ENCODE peak calls at places on chromosomes 12 and 14, in ten cellular contexts. One of them, this sample, is unnamed.

GRCh38 chr14:51807355-51807754 is 53.1 kb upstream of the GNG2 start:
- DNase-seq in effector memory CD8-positive, alpha-beta T cell: no peak
- DNase-seq in epithelial cell of esophagus: no peak
- DNase-seq in astrocyte of the hippocampus: peak
- DNase-seq in GM12892: no peak
- DNase-seq in activated CD4-positive, alpha-beta T cell treated with anti-CD3 and anti-CD28 coated beads for 24 hours: no peak
- DNase-seq in stromal cell of bone marrow: peak
- DNase-seq in LoVo: no peak
- DNase-seq in heart right ventricle: no peak
- DNase-seq in fibroblast of lung: peak
- DNase-seq in this sample: no peak

GRCh38 chr12:57766464-57767311 is at the start of gene CYP27B1:
- DNase-seq in effector memory CD8-positive, alpha-beta T cell: no peak
- DNase-seq in epithelial cell of esophagus: peak
- DNase-seq in astrocyte of the hippocampus: peak
- DNase-seq in GM12892: no peak
- DNase-seq in activated CD4-positive, alpha-beta T cell treated with anti-CD3 and anti-CD28 coated beads for 24 hours: no peak
- DNase-seq in stromal cell of bone marrow: no peak
- DNase-seq in LoVo: no peak
- DNase-seq in heart right ventricle: no peak
- DNase-seq in fibroblast of lung: peak
- DNase-seq in this sample: no peak

GRCh38 chr12:113889806-113890581 is 76.1 kb downstream of the RBM19 start:
- DNase-seq in effector memory CD8-positive, alpha-beta T cell: no peak
- DNase-seq in epithelial cell of esophagus: no peak
- DNase-seq in astrocyte of the hippocampus: peak
- DNase-seq in GM12892: no peak
- DNase-seq in activated CD4-positive, alpha-beta T cell treated with anti-CD3 and anti-CD28 coated beads for 24 hours: no peak
- DNase-seq in stromal cell of bone marrow: no peak
- DNase-seq in LoVo: no peak
- DNase-seq in heart right ventricle: no peak
- DNase-seq in fibroblast of lung: peak
- DNase-seq in this sample: no peak

GRCh38 chr12:46492471-46493351 is 120.1 kb upstream of the SLC38A2 start:
- DNase-seq in effector memory CD8-positive, alpha-beta T cell: no peak
- DNase-seq in epithelial cell of esophagus: peak
- DNase-seq in astrocyte of the hippocampus: peak
- DNase-seq in GM12892: no peak
- DNase-seq in activated CD4-positive, alpha-beta T cell treated with anti-CD3 and anti-CD28 coated beads for 24 hours: no peak
- DNase-seq in stromal cell of bone marrow: peak
- DNase-seq in LoVo: peak
- DNase-seq in heart right ventricle: no peak
- DNase-seq in fibroblast of lung: peak
- DNase-seq in this sample: no peak

GRCh38 chr14:101506211-101506920 is 54.9 kb upstream of the DIO3 start:
- DNase-seq in effector memory CD8-positive, alpha-beta T cell: no peak
- DNase-seq in epithelial cell of esophagus: no peak
- DNase-seq in astrocyte of the hippocampus: no peak
- DNase-seq in GM12892: no peak
- DNase-seq in activated CD4-positive, alpha-beta T cell treated with anti-CD3 and anti-CD28 coated beads for 24 hours: no peak
- DNase-seq in stromal cell of bone marrow: no peak
- DNase-seq in LoVo: no peak
- DNase-seq in heart right ventricle: no peak
- DNase-seq in fibroblast of lung: no peak
- DNase-seq in this sample: no peak

GRCh38 chr12:12561305-12562015 is 1.2 kb downstream of the DUSP16 start:
- DNase-seq in effector memory CD8-positive, alpha-beta T cell: peak
- DNase-seq in epithelial cell of esophagus: peak
- DNase-seq in astrocyte of the hippocampus: peak
- DNase-seq in GM12892: no peak
- DNase-seq in activated CD4-positive, alpha-beta T cell treated with anti-CD3 and anti-CD28 coated beads for 24 hours: peak
- DNase-seq in stromal cell of bone marrow: no peak
- DNase-seq in LoVo: peak
- DNase-seq in heart right ventricle: peak
- DNase-seq in fibroblast of lung: peak
- DNase-seq in this sample: no peak

GRCh38 chr14:79044894-79045624 is 874.9 kb downstream of the NRXN3 start:
- DNase-seq in effector memory CD8-positive, alpha-beta T cell: no peak
- DNase-seq in epithelial cell of esophagus: peak
- DNase-seq in astrocyte of the hippocampus: peak
- DNase-seq in GM12892: no peak
- DNase-seq in activated CD4-positive, alpha-beta T cell treated with anti-CD3 and anti-CD28 coated beads for 24 hours: no peak
- DNase-seq in stromal cell of bone marrow: peak
- DNase-seq in LoVo: peak
- DNase-seq in heart right ventricle: no peak
- DNase-seq in fibroblast of lung: peak
- DNase-seq in this sample: no peak

GRCh38 chr12:56631790-56632700 is 1.9 kb upstream of the BAZ2A start:
- DNase-seq in effector memory CD8-positive, alpha-beta T cell: peak
- DNase-seq in epithelial cell of esophagus: peak
- DNase-seq in astrocyte of the hippocampus: peak
- DNase-seq in GM12892: peak
- DNase-seq in activated CD4-positive, alpha-beta T cell treated with anti-CD3 and anti-CD28 coated beads for 24 hours: peak
- DNase-seq in stromal cell of bone marrow: no peak
- DNase-seq in LoVo: peak
- DNase-seq in heart right ventricle: peak
- DNase-seq in fibroblast of lung: peak
- DNase-seq in this sample: no peak

GRCh38 chr12:6700646-6701051 is at the start of gene PIANP:
- DNase-seq in effector memory CD8-positive, alpha-beta T cell: peak
- DNase-seq in epithelial cell of esophagus: peak
- DNase-seq in astrocyte of the hippocampus: peak
- DNase-seq in GM12892: no peak
- DNase-seq in activated CD4-positive, alpha-beta T cell treated with anti-CD3 and anti-CD28 coated beads for 24 hours: no peak
- DNase-seq in stromal cell of bone marrow: no peak
- DNase-seq in LoVo: no peak
- DNase-seq in heart right ventricle: no peak
- DNase-seq in fibroblast of lung: peak
- DNase-seq in this sample: no peak

GRCh38 chr14:52103416-52103815 is 34.6 kb upstream of the NID2 start:
- DNase-seq in effector memory CD8-positive, alpha-beta T cell: no peak
- DNase-seq in epithelial cell of esophagus: no peak
- DNase-seq in astrocyte of the hippocampus: no peak
- DNase-seq in GM12892: no peak
- DNase-seq in activated CD4-positive, alpha-beta T cell treated with anti-CD3 and anti-CD28 coated beads for 24 hours: no peak
- DNase-seq in stromal cell of bone marrow: no peak
- DNase-seq in LoVo: no peak
- DNase-seq in heart right ventricle: no peak
- DNase-seq in fibroblast of lung: no peak
- DNase-seq in this sample: no peak

GRCh38 chr14:103108749-103109207 is 14.3 kb downstream of the EXOC3L4 start:
- DNase-seq in effector memory CD8-positive, alpha-beta T cell: no peak
- DNase-seq in epithelial cell of esophagus: no peak
- DNase-seq in astrocyte of the hippocampus: peak
- DNase-seq in GM12892: peak
- DNase-seq in activated CD4-positive, alpha-beta T cell treated with anti-CD3 and anti-CD28 coated beads for 24 hours: no peak
- DNase-seq in stromal cell of bone marrow: no peak
- DNase-seq in LoVo: no peak
- DNase-seq in heart right ventricle: no peak
- DNase-seq in fibroblast of lung: peak
- DNase-seq in this sample: no peak

GRCh38 chr12:85681333-85681732 is 154.9 kb downstream of the RASSF9 start:
- DNase-seq in effector memory CD8-positive, alpha-beta T cell: no peak
- DNase-seq in epithelial cell of esophagus: peak
- DNase-seq in astrocyte of the hippocampus: no peak
- DNase-seq in GM12892: no peak
- DNase-seq in activated CD4-positive, alpha-beta T cell treated with anti-CD3 and anti-CD28 coated beads for 24 hours: no peak
- DNase-seq in stromal cell of bone marrow: no peak
- DNase-seq in LoVo: no peak
- DNase-seq in heart right ventricle: no peak
- DNase-seq in fibroblast of lung: no peak
- DNase-seq in this sample: no peak

GRCh38 chr12:27548301-27549199 is 24.5 kb downstream of the PPFIBP1 start:
- DNase-seq in effector memory CD8-positive, alpha-beta T cell: no peak
- DNase-seq in epithelial cell of esophagus: no peak
- DNase-seq in astrocyte of the hippocampus: no peak
- DNase-seq in GM12892: no peak
- DNase-seq in activated CD4-positive, alpha-beta T cell treated with anti-CD3 and anti-CD28 coated beads for 24 hours: no peak
- DNase-seq in stromal cell of bone marrow: no peak
- DNase-seq in LoVo: no peak
- DNase-seq in heart right ventricle: no peak
- DNase-seq in fibroblast of lung: no peak
- DNase-seq in this sample: no peak

GRCh38 chr14:93744876-93745275 is 43.4 kb downstream of the PRIMA1 start:
- DNase-seq in effector memory CD8-positive, alpha-beta T cell: no peak
- DNase-seq in epithelial cell of esophagus: no peak
- DNase-seq in astrocyte of the hippocampus: no peak
- DNase-seq in GM12892: no peak
- DNase-seq in activated CD4-positive, alpha-beta T cell treated with anti-CD3 and anti-CD28 coated beads for 24 hours: no peak
- DNase-seq in stromal cell of bone marrow: no peak
- DNase-seq in LoVo: no peak
- DNase-seq in heart right ventricle: no peak
- DNase-seq in fibroblast of lung: no peak
- DNase-seq in this sample: no peak

GRCh38 chr14:54300881-54301280 is 95.9 kb upstream of the CDKN3 start:
- DNase-seq in effector memory CD8-positive, alpha-beta T cell: no peak
- DNase-seq in epithelial cell of esophagus: no peak
- DNase-seq in astrocyte of the hippocampus: no peak
- DNase-seq in GM12892: no peak
- DNase-seq in activated CD4-positive, alpha-beta T cell treated with anti-CD3 and anti-CD28 coated beads for 24 hours: no peak
- DNase-seq in stromal cell of bone marrow: no peak
- DNase-seq in LoVo: no peak
- DNase-seq in heart right ventricle: no peak
- DNase-seq in fibroblast of lung: no peak
- DNase-seq in this sample: no peak

GRCh38 chr12:94873368-94874085 is 130.0 kb downstream of the NDUFA12 start:
- DNase-seq in effector memory CD8-positive, alpha-beta T cell: no peak
- DNase-seq in epithelial cell of esophagus: no peak
- DNase-seq in astrocyte of the hippocampus: peak
- DNase-seq in GM12892: peak
- DNase-seq in activated CD4-positive, alpha-beta T cell treated with anti-CD3 and anti-CD28 coated beads for 24 hours: no peak
- DNase-seq in stromal cell of bone marrow: no peak
- DNase-seq in LoVo: peak
- DNase-seq in heart right ventricle: no peak
- DNase-seq in fibroblast of lung: no peak
- DNase-seq in this sample: peak

GRCh38 chr12:127964717-127965116 is 302.3 kb upstream of the TMEM132C start:
- DNase-seq in effector memory CD8-positive, alpha-beta T cell: no peak
- DNase-seq in epithelial cell of esophagus: no peak
- DNase-seq in astrocyte of the hippocampus: peak
- DNase-seq in GM12892: no peak
- DNase-seq in activated CD4-positive, alpha-beta T cell treated with anti-CD3 and anti-CD28 coated beads for 24 hours: no peak
- DNase-seq in stromal cell of bone marrow: no peak
- DNase-seq in LoVo: no peak
- DNase-seq in heart right ventricle: no peak
- DNase-seq in fibroblast of lung: peak
- DNase-seq in this sample: no peak

GRCh38 chr14:65958664-65959562 is 527.3 kb upstream of the CCDC196 start:
- DNase-seq in effector memory CD8-positive, alpha-beta T cell: no peak
- DNase-seq in epithelial cell of esophagus: peak
- DNase-seq in astrocyte of the hippocampus: peak
- DNase-seq in GM12892: no peak
- DNase-seq in activated CD4-positive, alpha-beta T cell treated with anti-CD3 and anti-CD28 coated beads for 24 hours: no peak
- DNase-seq in stromal cell of bone marrow: no peak
- DNase-seq in LoVo: peak
- DNase-seq in heart right ventricle: no peak
- DNase-seq in fibroblast of lung: peak
- DNase-seq in this sample: peak

GRCh38 chr14:94320243-94320642 is 2.9 kb downstream of the SERPINA6 start:
- DNase-seq in effector memory CD8-positive, alpha-beta T cell: no peak
- DNase-seq in epithelial cell of esophagus: peak
- DNase-seq in astrocyte of the hippocampus: no peak
- DNase-seq in GM12892: no peak
- DNase-seq in activated CD4-positive, alpha-beta T cell treated with anti-CD3 and anti-CD28 coated beads for 24 hours: no peak
- DNase-seq in stromal cell of bone marrow: no peak
- DNase-seq in LoVo: peak
- DNase-seq in heart right ventricle: no peak
- DNase-seq in fibroblast of lung: no peak
- DNase-seq in this sample: no peak

GRCh38 chr14:89502966-89503365 is 85.9 kb upstream of the FOXN3 start:
- DNase-seq in effector memory CD8-positive, alpha-beta T cell: no peak
- DNase-seq in epithelial cell of esophagus: no peak
- DNase-seq in astrocyte of the hippocampus: no peak
- DNase-seq in GM12892: no peak
- DNase-seq in activated CD4-positive, alpha-beta T cell treated with anti-CD3 and anti-CD28 coated beads for 24 hours: no peak
- DNase-seq in stromal cell of bone marrow: no peak
- DNase-seq in LoVo: no peak
- DNase-seq in heart right ventricle: no peak
- DNase-seq in fibroblast of lung: no peak
- DNase-seq in this sample: no peak

GRCh38 chr12:24911284-24911791 is 37.6 kb downstream of the BCAT1 start:
- DNase-seq in effector memory CD8-positive, alpha-beta T cell: no peak
- DNase-seq in epithelial cell of esophagus: no peak
- DNase-seq in astrocyte of the hippocampus: peak
- DNase-seq in GM12892: no peak
- DNase-seq in activated CD4-positive, alpha-beta T cell treated with anti-CD3 and anti-CD28 coated beads for 24 hours: no peak
- DNase-seq in stromal cell of bone marrow: no peak
- DNase-seq in LoVo: no peak
- DNase-seq in heart right ventricle: no peak
- DNase-seq in fibroblast of lung: peak
- DNase-seq in this sample: no peak

GRCh38 chr12:14824012-14824634 is 10.1 kb upstream of the SMCO3 start:
- DNase-seq in effector memory CD8-positive, alpha-beta T cell: no peak
- DNase-seq in epithelial cell of esophagus: peak
- DNase-seq in astrocyte of the hippocampus: no peak
- DNase-seq in GM12892: no peak
- DNase-seq in activated CD4-positive, alpha-beta T cell treated with anti-CD3 and anti-CD28 coated beads for 24 hours: no peak
- DNase-seq in stromal cell of bone marrow: no peak
- DNase-seq in LoVo: no peak
- DNase-seq in heart right ventricle: no peak
- DNase-seq in fibroblast of lung: peak
- DNase-seq in this sample: no peak

GRCh38 chr14:32224731-32225377 is 21.8 kb upstream of the RNU6-8 start:
- DNase-seq in effector memory CD8-positive, alpha-beta T cell: no peak
- DNase-seq in epithelial cell of esophagus: peak
- DNase-seq in astrocyte of the hippocampus: peak
- DNase-seq in GM12892: no peak
- DNase-seq in activated CD4-positive, alpha-beta T cell treated with anti-CD3 and anti-CD28 coated beads for 24 hours: no peak
- DNase-seq in stromal cell of bone marrow: no peak
- DNase-seq in LoVo: peak
- DNase-seq in heart right ventricle: peak
- DNase-seq in fibroblast of lung: peak
- DNase-seq in this sample: no peak

GRCh38 chr12:131774576-131774975 is 53.6 kb upstream of the MMP17 start:
- DNase-seq in effector memory CD8-positive, alpha-beta T cell: no peak
- DNase-seq in epithelial cell of esophagus: no peak
- DNase-seq in astrocyte of the hippocampus: peak
- DNase-seq in GM12892: no peak
- DNase-seq in activated CD4-positive, alpha-beta T cell treated with anti-CD3 and anti-CD28 coated beads for 24 hours: no peak
- DNase-seq in stromal cell of bone marrow: no peak
- DNase-seq in LoVo: no peak
- DNase-seq in heart right ventricle: no peak
- DNase-seq in fibroblast of lung: peak
- DNase-seq in this sample: no peak

GRCh38 chr12:19121449-19122018 is 8.0 kb upstream of the PLEKHA5 start:
- DNase-seq in effector memory CD8-positive, alpha-beta T cell: no peak
- DNase-seq in epithelial cell of esophagus: peak
- DNase-seq in astrocyte of the hippocampus: no peak
- DNase-seq in GM12892: no peak
- DNase-seq in activated CD4-positive, alpha-beta T cell treated with anti-CD3 and anti-CD28 coated beads for 24 hours: no peak
- DNase-seq in stromal cell of bone marrow: no peak
- DNase-seq in LoVo: no peak
- DNase-seq in heart right ventricle: no peak
- DNase-seq in fibroblast of lung: no peak
- DNase-seq in this sample: no peak

GRCh38 chr12:130687190-130687589 is 28.9 kb downstream of the RIMBP2 start:
- DNase-seq in effector memory CD8-positive, alpha-beta T cell: no peak
- DNase-seq in epithelial cell of esophagus: no peak
- DNase-seq in astrocyte of the hippocampus: no peak
- DNase-seq in GM12892: no peak
- DNase-seq in activated CD4-positive, alpha-beta T cell treated with anti-CD3 and anti-CD28 coated beads for 24 hours: no peak
- DNase-seq in stromal cell of bone marrow: no peak
- DNase-seq in LoVo: no peak
- DNase-seq in heart right ventricle: no peak
- DNase-seq in fibroblast of lung: no peak
- DNase-seq in this sample: no peak

GRCh38 chr12:15443611-15444010 is 121.3 kb downstream of the PTPRO start:
- DNase-seq in effector memory CD8-positive, alpha-beta T cell: no peak
- DNase-seq in epithelial cell of esophagus: peak
- DNase-seq in astrocyte of the hippocampus: no peak
- DNase-seq in GM12892: no peak
- DNase-seq in activated CD4-positive, alpha-beta T cell treated with anti-CD3 and anti-CD28 coated beads for 24 hours: no peak
- DNase-seq in stromal cell of bone marrow: no peak
- DNase-seq in LoVo: no peak
- DNase-seq in heart right ventricle: no peak
- DNase-seq in fibroblast of lung: no peak
- DNase-seq in this sample: no peak

GRCh38 chr14:104023325-104024055 is 62.0 kb upstream of the ASPG start:
- DNase-seq in effector memory CD8-positive, alpha-beta T cell: no peak
- DNase-seq in epithelial cell of esophagus: peak
- DNase-seq in astrocyte of the hippocampus: no peak
- DNase-seq in GM12892: no peak
- DNase-seq in activated CD4-positive, alpha-beta T cell treated with anti-CD3 and anti-CD28 coated beads for 24 hours: no peak
- DNase-seq in stromal cell of bone marrow: peak
- DNase-seq in LoVo: no peak
- DNase-seq in heart right ventricle: no peak
- DNase-seq in fibroblast of lung: no peak
- DNase-seq in this sample: no peak